ENCODE peak calls at places on chromosomes 11 and 22, in four cellular contexts. K is cardiac fibroblast, M is heart left ventricle, E is tibial nerve. I is an unnamed sample.

GRCh38 chr11:86068138-86068861 is 584 bp downstream of the PICALM start:
- DNase-seq in K (peak), M (peak), E (peak), I (no peak)

GRCh38 chr22:48868554-48868953 is 959.1 kb downstream of the BRD1 start:
- DNase-seq in K (no peak), E (no peak), M (no peak), I (no peak)

GRCh38 chr11:110896358-110896757 is 184.1 kb upstream of the ARHGAP20 start:
- DNase-seq in M (no peak), K (peak), E (no peak), I (peak)

GRCh38 chr11:66414120-66414934 is 6.5 kb upstream of the NPAS4 start:
- DNase-seq in E (no peak), K (no peak), M (no peak), I (no peak)

GRCh38 chr22:38756631-38757463 is 1.0 kb upstream of the SUN2 start:
- DNase-seq in K (no peak), M (no peak), E (no peak), I (no peak)

GRCh38 chr22:17858033-17858432 is 83.8 kb upstream of the BID start:
- DNase-seq in K (no peak), E (no peak), M (no peak), I (no peak)

GRCh38 chr11:133078012-133078411 is 454.3 kb downstream of the OPCML start:
- DNase-seq in K (no peak), M (no peak), E (no peak), I (no peak)

GRCh38 chr11:125214466-125215204 is 50.1 kb downstream of the PKNOX2 start:
- DNase-seq in K (peak), M (peak), E (no peak), I (peak)

GRCh38 chr11:110430267-110431211 is 791 bp downstream of the FDX1 start:
- DNase-seq in E (no peak), K (peak), M (peak), I (peak)

GRCh38 chr11:86758171-86758570 is 42.2 kb upstream of the PRSS23 start:
- DNase-seq in E (no peak), M (no peak), K (peak), I (no peak)

GRCh38 chr11:120239713-120240640 is at the start of gene POU2F3:
- DNase-seq in K (no peak), E (no peak), M (no peak), I (no peak)

GRCh38 chr11:97641988-97642387 is 1252.2 kb downstream of the JRKL start:
- DNase-seq in K (no peak), E (no peak), M (no peak), I (no peak)

GRCh38 chr11:23509023-23509422 is 648.7 kb upstream of the CCDC179 start:
- DNase-seq in K (peak), E (no peak), M (no peak), I (peak)

GRCh38 chr11:73218106-73218829 is at the start of gene P2RY2:
- DNase-seq in E (peak), K (peak), M (peak), I (peak)

GRCh38 chr22:36212896-36213295 is 11.3 kb upstream of the APOL4 start:
- DNase-seq in E (no peak), M (no peak), K (no peak), I (no peak)

GRCh38 chr22:37672920-37673453 is 2.4 kb upstream of the LGALS1 start:
- DNase-seq in K (no peak), E (no peak), M (no peak), I (no peak)

GRCh38 chr11:48193876-48194275 is 22.7 kb upstream of the OR4B1 start:
- DNase-seq in M (no peak), E (no peak), K (peak), I (peak)

GRCh38 chr22:25069758-25070461 is 117.4 kb downstream of the KIAA1671 start:
- DNase-seq in E (no peak), K (no peak), M (no peak), I (no peak)

GRCh38 chr11:108199446-108200321 is 22.8 kb downstream of the NPAT start:
- DNase-seq in K (peak), M (no peak), E (no peak), I (peak)

GRCh38 chr22:49589811-49590210 is 237.9 kb downstream of the BRD1 start:
- DNase-seq in E (no peak), M (peak), K (no peak), I (no peak)

GRCh38 chr11:94652735-94653284 is 85.6 kb downstream of the PIWIL4 start:
- DNase-seq in K (no peak), E (no peak), M (no peak), I (no peak)

GRCh38 chr11:117591316-117592039 is 205.5 kb downstream of the DSCAML1 start:
- DNase-seq in K (no peak), M (no peak), E (no peak), I (no peak)

GRCh38 chr11:64152841-64153691 is 12.8 kb downstream of the MACROD1 start:
- DNase-seq in M (peak), K (peak), E (peak), I (peak)

GRCh38 chr22:38737302-38738060 is 18.3 kb downstream of the SUN2 start:
- DNase-seq in E (no peak), K (no peak), M (no peak), I (no peak)

GRCh38 chr11:69201764-69202370 is 46.1 kb downstream of the SMIM38 start:
- DNase-seq in M (no peak), E (no peak), K (no peak), I (no peak)

GRCh38 chr11:69291459-69292110 is 2.4 kb upstream of the MYEOV start:
- DNase-seq in M (no peak), E (no peak), K (no peak), I (no peak)

GRCh38 chr11:73213196-73214143 is 4.6 kb upstream of the P2RY2 start:
- DNase-seq in M (no peak), E (no peak), K (no peak), I (no peak)

GRCh38 chr11:66853242-66854229 is 3.3 kb upstream of the LRFN4 start:
- DNase-seq in E (no peak), K (no peak), M (no peak), I (no peak)

GRCh38 chr11:19853901-19854300 is 141.3 kb downstream of the NAV2 start:
- DNase-seq in M (no peak), K (no peak), E (no peak), I (no peak)

GRCh38 chr11:62909107-62909894 is 11.9 kb downstream of the CHRM1 start:
- DNase-seq in E (peak), K (peak), M (peak), I (peak)

GRCh38 chr11:28106351-28107043 is 1.5 kb downstream of the KIF18A start:
- DNase-seq in M (no peak), E (no peak), K (no peak), I (no peak)

GRCh38 chr11:86473991-86474833 is 99.5 kb downstream of the CCDC81 start:
- DNase-seq in K (peak), E (no peak), M (peak), I (no peak)

GRCh38 chr11:18332302-18332701 is 9.9 kb downstream of the GTF2H1 start:
- DNase-seq in E (no peak), M (no peak), K (no peak), I (no peak)

GRCh38 chr11:127993788-127994187 is 593.6 kb downstream of the ETS1 start:
- DNase-seq in K (no peak), E (no peak), M (no peak), I (no peak)
- TF ChIP-seq CTCF in K (no peak), E (no peak), M (no peak), I (peak)

DNA sequence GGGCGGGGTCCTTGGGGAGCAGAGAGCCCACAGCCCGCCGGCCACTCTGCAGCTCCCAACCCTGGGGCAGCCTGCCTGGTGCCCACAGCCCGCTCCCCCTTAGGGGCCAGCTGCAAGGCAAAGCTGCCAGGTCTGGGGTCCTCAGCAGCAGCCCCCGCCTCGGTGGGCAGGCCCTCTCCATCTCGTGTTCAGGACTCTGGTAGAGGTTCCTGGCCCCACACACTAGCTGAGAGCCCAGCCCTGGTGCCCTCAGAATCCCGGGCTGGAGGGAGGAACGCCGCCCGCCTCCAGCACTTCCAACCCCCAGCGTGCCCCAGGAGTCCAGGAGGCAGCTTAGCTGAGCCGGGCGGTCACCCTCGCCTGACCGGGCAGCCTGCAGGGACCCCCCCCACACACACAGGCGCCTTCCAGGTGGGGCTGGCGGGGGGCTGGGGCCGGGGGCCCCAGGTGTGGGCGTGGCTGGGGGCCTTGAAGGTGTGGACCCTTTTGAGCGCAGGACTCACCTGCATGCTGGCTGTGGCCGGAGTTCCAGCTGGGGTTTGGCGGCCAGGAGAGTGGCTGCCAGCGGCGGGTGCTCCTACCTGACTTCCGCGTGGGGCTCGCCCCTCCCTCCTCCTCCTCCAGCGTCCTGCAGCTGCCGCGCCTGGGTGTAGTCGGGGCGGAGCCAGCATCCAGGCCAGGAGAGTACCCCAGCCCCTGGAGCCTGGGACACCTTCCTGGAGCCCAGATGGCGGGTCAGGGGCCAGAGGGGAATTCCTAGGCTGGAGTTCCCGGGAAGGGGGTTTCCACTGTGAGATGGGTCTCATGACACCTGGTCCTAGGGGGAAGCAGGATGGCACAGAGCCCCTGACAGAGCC is at the start of gene ANO9:
- DNase-seq in E (no peak), M (no peak), K (no peak), I (no peak)
- H3K4me3 ChIP-seq in E (no peak), M (no peak), K (no peak), I (no peak)

GRCh38 chr22:21947040-21948014 is 5.3 kb downstream of the PPM1F start:
- DNase-seq in E (no peak), M (no peak), K (peak), I (peak)
- TF ChIP-seq CTCF in E (peak), M (peak), K (peak), I (peak)

GRCh38 chr11:128908391-128909246 is 17.5 kb downstream of the KCNJ5 start:
- DNase-seq in M (peak), E (peak), K (peak), I (peak)

GRCh38 chr11:128905345-128906184 is 14.4 kb downstream of the KCNJ5 start:
- DNase-seq in E (no peak), K (peak), M (no peak), I (peak)

GRCh38 chr11:128904303-128904871 is 13.2 kb downstream of the KCNJ5 start:
- DNase-seq in E (no peak), K (no peak), M (no peak), I (no peak)

GRCh38 chr11:128904872-128905344 is 13.8 kb downstream of the KCNJ5 start:
- DNase-seq in E (no peak), K (no peak), M (no peak), I (no peak)

DNA sequence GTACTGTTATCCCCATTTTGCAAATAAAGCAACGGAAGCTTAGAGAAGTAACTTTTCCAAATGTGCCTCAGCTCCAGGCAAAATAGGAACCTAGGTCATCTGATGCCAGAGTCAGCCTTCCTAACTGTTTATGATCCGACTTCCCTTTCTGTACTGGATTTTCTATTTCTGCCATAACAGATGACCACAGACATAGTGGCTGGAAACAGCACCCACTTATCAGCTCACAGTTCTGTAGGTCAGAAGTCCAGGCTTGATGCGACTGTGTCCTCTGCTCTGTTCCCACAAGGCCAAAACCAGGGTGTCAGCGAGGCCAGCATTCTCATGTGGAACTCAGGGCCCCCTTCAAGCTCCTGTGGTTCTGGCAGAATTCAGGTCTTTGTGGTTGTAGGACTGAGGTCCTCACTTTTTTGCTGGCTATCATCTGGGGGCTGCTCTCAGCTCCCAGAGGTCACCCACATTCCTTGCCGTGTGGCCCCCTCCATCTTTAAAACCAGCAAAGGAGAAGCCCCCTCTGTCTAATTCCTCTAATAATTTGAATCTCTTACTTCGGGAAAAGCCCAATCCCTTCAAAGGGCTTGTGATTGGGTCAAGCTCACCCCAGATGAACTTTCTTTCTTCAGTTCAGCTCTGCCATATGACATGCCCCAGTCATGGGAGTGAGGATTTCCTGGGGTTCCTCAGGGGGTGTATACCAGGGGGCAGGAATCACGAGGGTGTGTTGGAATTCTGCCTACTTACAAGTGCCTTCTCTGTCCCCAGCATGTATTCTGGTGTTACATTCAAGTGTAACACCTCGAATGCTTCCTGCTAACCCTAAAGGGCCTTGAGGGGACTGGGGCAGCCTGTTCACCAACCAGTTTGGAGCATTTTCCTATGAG is 15.3 kb downstream of the KCNJ5 start:
- DNase-seq in M (no peak), E (peak), K (no peak), I (no peak)
- H3K4me3 ChIP-seq in M (peak), E (peak), K (no peak), I (no peak)